ENCODE peak calls at places on chromosomes 13 and 19, in eight cellular contexts. F is mammary epithelial cell, Q is fibroblast of lung, V is H1, P is GM23338, B is GM23248, W is PC-3, R is neural progenitor cell. U is an unnamed sample.

GRCh38 chr19:10826846-10827245 is 9.2 kb downstream of the TMED1 start:
- DNase-seq in F (no peak), Q (no peak), V (no peak), P (no peak), B (no peak), W (no peak), R (no peak), U (no peak)

GRCh38 chr13:61148691-61149332 is 266.8 kb downstream of the PCDH20 start:
- DNase-seq in F (no peak), Q (peak), V (no peak), P (no peak), B (no peak), W (no peak), R (peak), U (no peak)

GRCh38 chr13:91174886-91175501 is 172.5 kb upstream of the MIR17HG start:
- DNase-seq in F (no peak), Q (peak), V (no peak), P (peak), B (no peak), W (no peak), R (no peak), U (no peak)

GRCh38 chr19:31515931-31516330 is 166.7 kb upstream of the TSHZ3 start:
- DNase-seq in F (no peak), Q (no peak), V (no peak), P (no peak), B (peak), W (no peak), R (no peak), U (no peak)

GRCh38 chr19:804419-805160 is 7.3 kb downstream of the PTBP1 start:
- DNase-seq in F (no peak), Q (no peak), V (no peak), P (no peak), B (no peak), W (no peak), R (no peak), U (no peak)

GRCh38 chr19:5018224-5019015 is 49.5 kb downstream of the KDM4B start:
- DNase-seq in F (no peak), Q (peak), V (no peak), P (no peak), B (peak), W (no peak), R (no peak), U (no peak)

GRCh38 chr13:37138169-37138568 is 32.7 kb upstream of the CSNK1A1L start:
- DNase-seq in F (peak), Q (no peak), V (peak), P (peak), B (peak), W (peak), R (no peak), U (no peak)

GRCh38 chr19:48466571-48467325 is 2.4 kb upstream of the CYTH2 start:
- DNase-seq in F (peak), Q (peak), V (no peak), P (no peak), B (peak), W (peak), R (no peak), U (no peak)

GRCh38 chr19:42394751-42395150 is 4.7 kb upstream of the CNFN start:
- DNase-seq in F (no peak), Q (no peak), V (no peak), P (no peak), B (peak), W (no peak), R (no peak), U (no peak)

GRCh38 chr19:45526143-45526542 is 18.9 kb downstream of the VASP start:
- DNase-seq in F (peak), Q (peak), V (peak), P (peak), B (peak), W (peak), R (peak), U (peak)

GRCh38 chr13:95756072-95756471 is 79.1 kb downstream of the DNAJC3 start:
- DNase-seq in F (no peak), Q (no peak), V (no peak), P (no peak), B (no peak), W (no peak), R (no peak), U (no peak)

GRCh38 chr19:31356587-31357314 is 7.5 kb upstream of the TSHZ3 start:
- DNase-seq in F (no peak), Q (peak), V (no peak), P (peak), B (no peak), W (no peak), R (peak), U (no peak)

GRCh38 chr13:27678306-27679040 is 56.8 kb downstream of the POLR1D start:
- DNase-seq in F (peak), Q (no peak), V (no peak), P (peak), B (no peak), W (peak), R (no peak), U (peak)

GRCh38 chr13:94247890-94248289 is 231.6 kb downstream of the DCT start:
- DNase-seq in F (peak), Q (no peak), V (no peak), P (no peak), B (no peak), W (no peak), R (no peak), U (no peak)

GRCh38 chr13:75042809-75043208 is 439.2 kb downstream of the TBC1D4 start:
- DNase-seq in F (no peak), Q (no peak), V (no peak), P (no peak), B (no peak), W (no peak), R (no peak), U (no peak)

GRCh38 chr19:21704320-21704719 is 63.1 kb downstream of the ZNF100 start:
- DNase-seq in F (no peak), Q (no peak), V (peak), P (peak), B (no peak), W (no peak), R (no peak), U (no peak)

GRCh38 chr19:16824658-16825311 is 4.4 kb upstream of the SIN3B start:
- DNase-seq in F (no peak), Q (peak), V (no peak), P (no peak), B (peak), W (peak), R (peak), U (no peak)

GRCh38 chr13:26465954-26466353 is 91.5 kb upstream of the WASF3 start:
- DNase-seq in F (no peak), Q (no peak), V (no peak), P (no peak), B (no peak), W (no peak), R (no peak), U (no peak)

GRCh38 chr13:30394798-30395191 is 27.5 kb upstream of the UBE2L5 start:
- DNase-seq in F (peak), Q (no peak), V (no peak), P (no peak), B (peak), W (peak), R (no peak), U (no peak)

GRCh38 chr13:109156181-109156935 is 526.9 kb downstream of the MYO16 start:
- DNase-seq in F (peak), Q (peak), V (no peak), P (no peak), B (peak), W (peak), R (no peak), U (peak)

GRCh38 chr19:39138221-39139211 is 12.9 kb downstream of the PAK4 start:
- DNase-seq in F (no peak), Q (no peak), V (no peak), P (no peak), B (no peak), W (no peak), R (no peak), U (no peak)

GRCh38 chr19:49591731-49592485 is 926 bp downstream of the PRR12 start:
- DNase-seq in F (peak), Q (peak), V (no peak), P (peak), B (peak), W (peak), R (peak), U (peak)

GRCh38 chr13:27113436-27113835 is 58.2 kb downstream of the USP12 start:
- DNase-seq in F (no peak), Q (no peak), V (no peak), P (no peak), B (no peak), W (no peak), R (no peak), U (no peak)

GRCh38 chr13:96671073-96671472 is 323.2 kb downstream of the OXGR1 start:
- DNase-seq in F (peak), Q (no peak), V (no peak), P (no peak), B (peak), W (peak), R (no peak), U (no peak)

DNA sequence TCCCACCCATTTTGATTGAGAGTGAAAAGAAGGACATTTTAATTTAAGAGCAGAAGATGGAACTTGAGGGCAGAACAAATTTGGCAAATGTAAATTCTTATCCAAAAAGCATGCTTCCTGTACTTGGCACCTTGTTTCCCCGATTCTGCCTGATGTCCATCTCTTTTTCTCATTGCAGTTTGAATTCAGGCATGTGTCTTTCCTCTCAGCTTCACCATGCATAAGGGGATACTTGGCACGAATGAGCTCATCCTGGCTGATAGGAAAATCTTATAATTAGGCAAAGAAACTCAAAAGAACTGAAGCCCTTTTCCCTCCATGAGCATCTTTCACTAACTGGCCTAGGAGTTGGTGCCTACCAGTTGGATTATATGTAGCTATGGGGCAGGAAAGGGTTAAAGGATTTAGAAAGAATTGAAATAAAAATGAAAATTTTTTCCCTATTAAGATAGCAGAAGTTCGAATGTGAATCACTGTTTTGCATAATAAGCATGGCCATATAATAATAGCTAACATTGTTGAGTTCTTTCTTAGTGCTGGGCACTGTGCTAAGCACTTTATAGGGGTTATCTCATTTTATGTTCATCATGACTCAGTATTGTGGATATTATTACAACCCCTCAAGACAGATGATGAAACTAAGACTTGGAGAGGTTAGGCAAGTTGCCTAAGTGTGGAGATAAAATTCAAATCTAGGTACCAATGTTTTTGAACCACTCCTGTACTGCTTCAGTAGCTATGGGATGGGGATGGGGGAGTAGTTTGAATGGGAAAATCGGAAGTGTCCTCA is 386.7 kb downstream of the KCNRG start:
- DNase-seq in F (peak), Q (peak), V (no peak), P (no peak), B (peak), W (peak), R (no peak), U (no peak)
- H2AFZ ChIP-seq in F (peak), Q (no peak), V (no peak), P (no peak), B (no peak), W (no peak), R (no peak), U (no peak)

DNA sequence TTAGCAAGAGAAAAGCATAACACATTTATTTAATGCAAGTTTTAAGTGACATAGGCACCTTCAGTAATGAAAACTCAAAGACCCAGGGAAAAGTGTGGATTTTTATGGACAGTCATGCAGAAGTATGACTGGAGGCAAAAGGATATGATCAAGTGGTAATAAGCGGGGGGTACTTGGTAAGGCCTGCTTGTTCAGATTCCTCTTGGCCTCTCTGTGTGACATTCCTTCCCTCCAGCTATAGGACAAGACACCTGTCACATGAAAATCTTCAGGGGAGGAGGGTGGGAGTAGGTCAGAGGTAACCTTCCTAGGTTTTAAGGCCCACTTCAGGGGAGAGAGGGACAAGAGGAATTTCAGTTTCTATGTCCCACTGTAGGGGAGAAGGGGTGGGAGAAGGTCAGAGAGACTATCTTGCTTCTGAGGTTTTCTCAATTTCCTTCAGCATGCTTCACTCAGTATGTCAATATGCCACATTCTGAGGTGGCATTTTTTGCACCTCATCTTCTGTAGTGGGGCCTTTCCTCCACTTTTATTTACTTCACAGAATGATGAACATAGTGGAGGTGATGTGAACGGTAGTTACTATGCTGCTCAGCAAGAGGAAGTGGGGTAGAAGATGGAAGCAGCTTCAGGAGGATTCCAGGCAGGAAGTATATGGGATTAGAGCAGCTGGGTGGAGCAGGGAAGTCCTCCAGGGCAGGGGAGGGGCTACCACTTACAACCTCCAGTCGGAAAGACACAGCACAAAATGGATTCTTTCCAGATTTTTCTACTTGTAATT is 73.2 kb upstream of the RFC3 start:
- DNase-seq in F (no peak), Q (peak), V (no peak), P (no peak), B (peak), W (peak), R (no peak), U (no peak)
- H3K4me2 ChIP-seq in F (no peak), Q (no peak), V (no peak), P (no peak), B (no peak), W (no peak), R (no peak), U (peak)

GRCh38 chr13:113559061-113559460 is 25.5 kb upstream of the TFDP1 start:
- DNase-seq in F (no peak), Q (no peak), V (no peak), P (no peak), B (no peak), W (no peak), R (no peak), U (no peak)

GRCh38 chr13:113555141-113555540 is 29.4 kb upstream of the TFDP1 start:
- DNase-seq in F (no peak), Q (no peak), V (no peak), P (no peak), B (no peak), W (no peak), R (no peak), U (no peak)

GRCh38 chr13:113558461-113558860 is 26.1 kb upstream of the TFDP1 start:
- DNase-seq in F (no peak), Q (no peak), V (no peak), P (no peak), B (peak), W (no peak), R (no peak), U (no peak)

GRCh38 chr13:113554333-113554700 is 30.2 kb upstream of the TFDP1 start:
- DNase-seq in F (no peak), Q (no peak), V (no peak), P (no peak), B (no peak), W (no peak), R (no peak), U (no peak)

GRCh38 chr13:113557013-113557412 is 27.5 kb upstream of the TFDP1 start:
- DNase-seq in F (no peak), Q (no peak), V (no peak), P (no peak), B (no peak), W (no peak), R (no peak), U (no peak)
- TF ChIP-seq EZH2 in F (no peak), Q (no peak), V (no peak), P (no peak), B (no peak), W (no peak), R (no peak), U (no peak)

GRCh38 chr19:13795595-13796300 is 505 bp downstream of the ZSWIM4 start:
- DNase-seq in F (peak), Q (peak), V (no peak), P (peak), B (peak), W (peak), R (no peak), U (peak)
- H2AFZ ChIP-seq in F (peak), Q (no peak), V (no peak), P (no peak), B (no peak), W (no peak), R (no peak), U (peak)

GRCh38 chr13:110491869-110492268 is 69.7 kb downstream of the RAB20 start:
- DNase-seq in F (no peak), Q (no peak), V (no peak), P (no peak), B (no peak), W (no peak), R (no peak), U (no peak)

GRCh38 chr13:110493161-110493593 is 68.3 kb downstream of the RAB20 start:
- DNase-seq in F (no peak), Q (no peak), V (no peak), P (no peak), B (no peak), W (no peak), R (no peak), U (no peak)

GRCh38 chr13:110492299-110493160 is 69.0 kb downstream of the RAB20 start:
- DNase-seq in F (no peak), Q (no peak), V (no peak), P (no peak), B (no peak), W (no peak), R (no peak), U (no peak)

GRCh38 chr13:110493613-110494012 is 67.9 kb downstream of the RAB20 start:
- DNase-seq in F (no peak), Q (no peak), V (no peak), P (no peak), B (no peak), W (no peak), R (no peak), U (no peak)

GRCh38 chr13:110490009-110490770 is 71.3 kb downstream of the RAB20 start:
- DNase-seq in F (no peak), Q (no peak), V (no peak), P (no peak), B (no peak), W (no peak), R (no peak), U (no peak)
- H3K4me2 ChIP-seq in F (no peak), Q (no peak), V (no peak), P (no peak), B (no peak), W (no peak), R (no peak), U (no peak)

U was measured in PC-9.